ENCODE peak calls at places on chromosomes 4 and X, in nine cellular contexts. D, Q, Z, K, M, I, H, E and N are unnamed samples.

GRCh38 chr4:176198316-176198903 is 3.0 kb upstream of the SPATA4 start:
- DNase-seq in D (no peak), Q (no peak), Z (peak; percentile 38), K (no peak), M (no peak), I (no peak), H (no peak), E (no peak), N (no peak)

GRCh38 chr4:6236816-6237390 is 32.7 kb upstream of the WFS1 start:
- DNase-seq in D (no peak), Q (no peak), Z (no peak), K (peak; percentile 40), M (no peak), I (no peak), H (no peak), E (no peak), N (no peak)

GRCh38 chr4:108861339-108861738 is 98.5 kb upstream of the ETNPPL start:
- DNase-seq in D (no peak), Q (no peak), Z (peak; percentile 26), K (no peak), M (no peak), I (no peak), H (no peak), E (no peak), N (peak; percentile 27)

GRCh38 chr4:129565214-129565613 is 469.3 kb downstream of the C4orf33 start:
- DNase-seq in D (no peak), Q (no peak), Z (no peak), K (no peak), M (no peak), I (no peak), H (no peak), E (no peak), N (no peak)

GRCh38 chrX:50905334-50905733 is 5.2 kb upstream of the BMP15 start:
- DNase-seq in D (no peak), Q (no peak), Z (peak; percentile 27), K (no peak), M (no peak), I (no peak), H (no peak), E (peak; percentile 11), N (no peak)

GRCh38 chr4:128951316-128951715 is 141.8 kb downstream of the JADE1 start:
- DNase-seq in D (no peak), Q (no peak), Z (no peak), K (no peak), M (no peak), I (peak; percentile 29), H (no peak), E (peak; percentile 48), N (no peak)

GRCh38 chr4:176425035-176425434 is 105.3 kb downstream of the SPCS3 start:
- DNase-seq in D (no peak), Q (no peak), Z (no peak), K (no peak), M (no peak), I (peak; percentile 61), H (no peak), E (no peak), N (no peak)

GRCh38 chr4:73311428-73311827 is 52.8 kb upstream of the ANKRD17 start:
- DNase-seq in D (no peak), Q (no peak), Z (no peak), K (no peak), M (peak; percentile 11), I (peak; percentile 43), H (no peak), E (peak; percentile 11), N (no peak)

GRCh38 chr4:1200425-1201035 is 28.1 kb upstream of the SPON2 start:
- DNase-seq in D (peak; percentile 17), Q (peak; percentile 32), Z (peak; percentile 65), K (peak; percentile 71), M (peak; percentile 61), I (peak; percentile 84), H (no peak), E (peak; percentile 36), N (no peak)

GRCh38 chrX:16665089-16665488 is 15.1 kb downstream of the S100G start:
- DNase-seq in D (no peak), Q (no peak), Z (no peak), K (no peak), M (no peak), I (peak; percentile 69), H (no peak), E (peak; percentile 9), N (no peak)

GRCh38 chrX:16666541-16666940 is 16.6 kb downstream of the S100G start:
- DNase-seq in D (no peak), Q (no peak), Z (no peak), K (no peak), M (no peak), I (peak; percentile 75), H (no peak), E (peak; percentile 46), N (no peak)

GRCh38 chrX:16671005-16671404 is 21.0 kb downstream of the S100G start:
- DNase-seq in D (no peak), Q (no peak), Z (peak; percentile 23), K (no peak), M (peak; percentile 36), I (peak; percentile 76), H (no peak), E (peak; percentile 75), N (peak; percentile 4)
- TF ChIP-seq CTCF in D (peak; percentile 18), Q (peak; percentile 39), Z (no peak), K (peak; percentile 21), M (peak; percentile 35), I (peak; percentile 49), H (peak; percentile 37), E (peak; percentile 57), N (no peak)

GRCh38 chrX:152642931-152643525 is 5.3 kb downstream of the GABRQ start:
- DNase-seq in D (no peak), Q (no peak), Z (no peak), K (no peak), M (no peak), I (no peak), H (no peak), E (no peak), N (no peak)

GRCh38 chrX:152640039-152640818 is 2.5 kb downstream of the GABRQ start:
- DNase-seq in D (no peak), Q (no peak), Z (no peak), K (no peak), M (no peak), I (peak; percentile 9), H (peak; percentile 13), E (no peak), N (no peak)

GRCh38 chrX:152639426-152639825 is 1.7 kb downstream of the GABRQ start:
- DNase-seq in D (no peak), Q (no peak), Z (no peak), K (no peak), M (no peak), I (no peak), H (no peak), E (no peak), N (no peak)

GRCh38 chrX:152641256-152641875 is 3.7 kb downstream of the GABRQ start:
- DNase-seq in D (no peak), Q (no peak), Z (no peak), K (no peak), M (no peak), I (no peak), H (no peak), E (no peak), N (no peak)

GRCh38 chrX:152641996-152642395 is 4.3 kb downstream of the GABRQ start:
- DNase-seq in D (no peak), Q (no peak), Z (no peak), K (no peak), M (no peak), I (peak; percentile 0), H (no peak), E (peak; percentile 6), N (peak; percentile 34)
- TF ChIP-seq CTCF in D (no peak), Q (peak; percentile 16), Z (no peak), K (no peak), M (no peak), I (no peak), H (peak; percentile 22), E (peak; percentile 24), N (no peak)

DNA sequence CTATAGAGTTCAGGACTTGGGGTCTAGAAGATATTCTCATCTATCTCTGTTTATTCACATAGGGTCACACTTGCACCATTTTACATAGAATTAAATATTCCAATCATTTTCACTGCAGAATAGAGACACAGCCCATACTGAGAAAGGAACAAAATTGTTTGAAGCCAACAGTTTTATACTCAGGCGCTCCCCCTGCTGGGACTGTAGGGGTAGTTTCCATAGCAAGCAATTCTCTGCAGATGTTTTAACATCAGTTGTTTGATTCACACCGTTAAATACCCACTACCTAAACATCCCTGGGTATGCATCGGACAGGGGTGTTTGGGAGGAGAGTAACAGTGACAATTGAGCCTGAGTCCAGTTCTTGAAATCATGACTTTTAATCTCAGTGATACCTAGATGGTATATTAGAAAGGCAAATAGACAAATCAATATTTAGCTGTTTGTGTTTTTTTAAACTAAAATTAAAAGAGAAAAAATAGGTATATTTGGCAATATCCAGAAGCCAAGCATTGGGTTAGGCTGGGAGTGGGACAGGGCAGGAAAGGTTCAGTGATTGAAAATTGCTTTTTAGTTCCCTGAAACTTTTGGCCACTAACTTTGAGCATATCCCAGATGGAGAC is 33.8 kb downstream of the LONRF3 start:
- DNase-seq in D (no peak), Q (no peak), Z (peak; percentile 45), K (no peak), M (no peak), I (peak; percentile 18), H (no peak), E (peak; percentile 42), N (peak; percentile 29)
- TF ChIP-seq CTCF in D (peak; percentile 53), Q (peak; percentile 80), Z (no peak), K (peak; percentile 46), M (peak; percentile 84), I (peak; percentile 74), H (peak; percentile 66), E (peak; percentile 72), N (peak; percentile 48)

DNA sequence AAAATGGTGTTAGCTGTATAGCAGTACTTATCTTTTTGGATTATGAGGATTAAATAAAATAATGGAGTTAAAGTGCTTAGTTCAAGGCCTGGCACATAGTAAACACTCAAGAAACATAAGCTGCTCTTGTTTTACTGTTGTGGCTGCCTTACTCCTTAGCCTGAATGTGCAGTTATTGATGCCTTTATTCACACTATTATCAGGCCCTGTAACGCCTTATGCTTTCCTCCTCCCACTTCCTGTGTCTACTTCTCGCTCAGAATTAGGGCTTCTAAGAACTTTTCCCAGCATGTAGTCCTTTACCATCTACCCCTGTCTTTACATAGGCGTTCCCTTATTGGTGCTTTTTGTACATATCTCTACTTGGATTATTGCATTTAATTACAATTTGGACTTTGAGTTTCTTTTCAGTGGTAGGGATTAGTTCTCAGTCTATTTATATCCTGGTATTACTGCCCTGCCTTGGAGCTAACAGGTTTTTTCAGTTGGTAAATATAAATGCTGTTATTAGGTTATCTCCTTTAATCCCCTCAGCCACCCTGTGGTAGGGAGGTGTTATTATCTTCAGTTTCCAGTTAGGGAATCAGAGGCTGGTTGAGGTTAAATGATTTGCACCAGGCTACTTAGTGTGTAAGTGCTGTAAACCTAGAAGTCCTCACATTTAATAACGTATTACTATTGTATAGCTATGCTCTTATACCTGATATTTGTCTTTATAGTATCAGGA is 83.9 kb downstream of the RBPJ start:
- DNase-seq in D (no peak), Q (no peak), Z (no peak), K (no peak), M (no peak), I (no peak), H (peak; percentile 48), E (peak; percentile 38), N (no peak)
- TF ChIP-seq CTCF in D (no peak), Q (no peak), Z (no peak), K (no peak), M (no peak), I (no peak), H (peak; percentile 59), E (no peak), N (no peak)